ENCODE peak calls at places on chromosomes 12 and 14, in ten cellular contexts. S is AG04450, P is fibroblast of lung, V is Panc1, U is suprapubic skin, W is GM23338, B is hepatocyte, E is IMR-90, G is bronchial epithelial cell, R is tibial artery. T is an unnamed sample. For H3K27me3, the result is how much of the 10 kb centered on the place peaks cover.

GRCh38 chr12:131564843-131565242 is 146.0 kb upstream of the SFSWAP start:
- DNase-seq in S (no peak), P (no peak), V (no peak), U (no peak), W (no peak), B (peak), E (no peak), G (no peak), R (no peak), T (no peak)

GRCh38 chr12:25438638-25439037 is 114.4 kb downstream of the LMNTD1 start:
- DNase-seq in S (no peak), P (peak), V (no peak), U (no peak), W (no peak), B (no peak), E (peak), G (no peak), R (no peak), T (no peak)

GRCh38 chr12:92629349-92630065 is 73.3 kb upstream of the PLEKHG7 start:
- DNase-seq in S (no peak), P (peak), V (no peak), U (no peak), W (no peak), B (peak), E (peak), G (no peak), R (no peak), T (no peak)

GRCh38 chr14:26765768-26766550 is 168.1 kb upstream of the NOVA1 start:
- DNase-seq in S (no peak), P (peak), V (no peak), U (no peak), W (no peak), B (peak), E (peak), G (peak), R (no peak), T (no peak)

GRCh38 chr14:70086685-70087379 is 101.9 kb downstream of the SLC8A3 start:
- DNase-seq in S (no peak), P (peak), V (no peak), U (no peak), W (peak), B (peak), E (peak), G (peak), R (no peak), T (no peak)

GRCh38 chr12:89464974-89465592 is 59.5 kb downstream of the GALNT4 start:
- DNase-seq in S (no peak), P (peak), V (no peak), U (no peak), W (no peak), B (no peak), E (peak), G (peak), R (no peak), T (no peak)

GRCh38 chr14:88908216-88908615 is 83.8 kb downstream of the TTC8 start:
- DNase-seq in S (no peak), P (no peak), V (no peak), U (no peak), W (no peak), B (no peak), E (no peak), G (no peak), R (no peak), T (no peak)

GRCh38 chr14:92315050-92315785 is 7.7 kb upstream of the SLC24A4 start:
- DNase-seq in S (no peak), P (no peak), V (no peak), U (no peak), W (no peak), B (no peak), E (no peak), G (no peak), R (no peak), T (no peak)

GRCh38 chr14:73810478-73811163 is 41.0 kb upstream of the PTGR2 start:
- DNase-seq in S (no peak), P (no peak), V (no peak), U (no peak), W (no peak), B (no peak), E (no peak), G (no peak), R (no peak), T (no peak)

GRCh38 chr14:41449057-41449456 is 157.6 kb upstream of the LRFN5 start:
- DNase-seq in S (no peak), P (peak), V (no peak), U (no peak), W (no peak), B (no peak), E (no peak), G (peak), R (no peak), T (no peak)

GRCh38 chr12:57109207-57110160 is 1.7 kb downstream of the STAT6 start:
- DNase-seq in S (no peak), P (no peak), V (no peak), U (no peak), W (no peak), B (no peak), E (no peak), G (no peak), R (no peak), T (no peak)

GRCh38 chr14:54048736-54049135 is 92.1 kb upstream of the BMP4 start:
- DNase-seq in S (no peak), P (no peak), V (no peak), U (no peak), W (no peak), B (no peak), E (no peak), G (no peak), R (no peak), T (no peak)

GRCh38 chr14:77024171-77024627 is 4.3 kb downstream of the IRF2BPL start:
- DNase-seq in S (no peak), P (peak), V (no peak), U (no peak), W (peak), B (peak), E (peak), G (no peak), R (no peak), T (no peak)

GRCh38 chr12:118359541-118359915 is 13.2 kb downstream of the TAOK3 start:
- DNase-seq in S (no peak), P (no peak), V (no peak), U (no peak), W (no peak), B (no peak), E (no peak), G (no peak), R (no peak), T (no peak)

GRCh38 chr14:32224731-32225377 is 21.8 kb upstream of the RNU6-8 start:
- DNase-seq in S (no peak), P (peak), V (no peak), U (no peak), W (peak), B (peak), E (peak), G (peak), R (peak), T (no peak)

GRCh38 chr14:44941591-44941990 is 20.2 kb downstream of the KLHL28 start:
- DNase-seq in S (no peak), P (peak), V (no peak), U (no peak), W (no peak), B (no peak), E (no peak), G (no peak), R (no peak), T (no peak)

GRCh38 chr12:112430929-112431328 is 12.2 kb downstream of the PTPN11 start:
- DNase-seq in S (no peak), P (no peak), V (no peak), U (no peak), W (no peak), B (no peak), E (no peak), G (no peak), R (peak), T (no peak)

GRCh38 chr14:39781466-39781865 is 349.2 kb upstream of the FBXO33 start:
- DNase-seq in S (no peak), P (no peak), V (no peak), U (no peak), W (no peak), B (no peak), E (no peak), G (no peak), R (no peak), T (no peak)

GRCh38 chr12:12443482-12443881 is 86.6 kb downstream of the BORCS5 start:
- DNase-seq in S (no peak), P (peak), V (no peak), U (no peak), W (no peak), B (peak), E (no peak), G (no peak), R (peak), T (no peak)

GRCh38 chr12:9243999-9244649 is 35.9 kb upstream of the PZP start:
- DNase-seq in S (no peak), P (no peak), V (no peak), U (no peak), W (no peak), B (no peak), E (no peak), G (no peak), R (no peak), T (no peak)

DNA sequence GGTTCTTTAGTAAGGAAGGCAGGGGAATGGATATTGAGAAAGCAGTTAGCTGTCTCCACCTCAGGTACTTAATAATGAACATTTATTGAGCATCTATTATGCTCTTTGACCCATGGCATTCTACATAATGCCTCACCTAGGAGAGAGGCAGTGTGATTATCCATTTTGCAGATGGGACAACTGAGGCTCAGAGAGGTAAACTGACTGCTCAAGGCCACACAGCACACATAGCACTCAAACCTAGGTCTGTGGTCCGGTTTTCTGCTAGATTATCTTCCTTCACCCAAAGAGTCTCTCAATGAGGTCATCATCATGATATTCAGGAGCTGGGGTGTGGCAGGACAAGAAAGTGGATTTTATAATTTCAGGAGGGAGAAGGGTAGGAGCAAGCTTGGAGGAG is 199.1 kb upstream of the LHX5 start:
- DNase-seq in S (no peak), P (no peak), V (no peak), U (no peak), W (no peak), B (no peak), E (no peak), G (no peak), R (no peak), T (no peak)
- H3K27me3 ChIP-seq in S (under half), P (under half), V (under half), U (half or more), W (under half), B (under half), E (under half), G (under half), R (under half), T (under half)

GRCh38 chr14:36843410-36843809 is 181.8 kb downstream of the PAX9 start:
- DNase-seq in S (no peak), P (no peak), V (no peak), U (no peak), W (no peak), B (no peak), E (no peak), G (no peak), R (no peak), T (no peak)

GRCh38 chr14:36847366-36847765 is 185.7 kb downstream of the PAX9 start:
- DNase-seq in S (no peak), P (no peak), V (no peak), U (no peak), W (no peak), B (no peak), E (no peak), G (no peak), R (no peak), T (no peak)

GRCh38 chr14:36845346-36846042 is 183.8 kb downstream of the PAX9 start:
- DNase-seq in S (no peak), P (no peak), V (no peak), U (no peak), W (no peak), B (no peak), E (peak), G (no peak), R (no peak), T (no peak)

GRCh38 chr14:36848213-36848612 is 186.6 kb downstream of the PAX9 start:
- DNase-seq in S (no peak), P (no peak), V (no peak), U (no peak), W (no peak), B (no peak), E (no peak), G (no peak), R (no peak), T (no peak)

DNA sequence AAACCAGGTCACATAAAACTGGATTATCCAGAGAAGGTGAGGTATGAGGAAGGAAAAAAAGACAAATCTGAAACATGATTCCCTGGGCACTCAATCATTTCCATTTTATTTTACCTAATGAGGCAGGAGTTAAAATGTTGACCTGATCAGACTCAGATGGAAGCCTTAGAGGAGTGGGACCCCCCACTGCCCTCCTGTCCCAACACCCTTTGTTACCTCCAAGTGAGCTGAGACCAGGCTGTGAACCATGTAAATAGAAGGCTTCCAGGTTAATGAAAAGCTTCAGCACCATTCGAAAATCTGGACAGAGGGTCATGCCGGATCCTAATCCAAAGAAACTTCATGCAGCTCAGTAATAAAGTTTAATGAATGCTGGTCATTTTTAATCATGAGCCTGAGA is 182.8 kb downstream of the PAX9 start:
- DNase-seq in S (no peak), P (no peak), V (no peak), U (no peak), W (peak), B (no peak), E (no peak), G (no peak), R (no peak), T (no peak)
- H3K27me3 ChIP-seq in S (under half), P (under half), V (under half), U (under half), W (under half), B (under half), E (under half), G (under half), R (under half), T (under half)

GRCh38 chr12:124568431-124569374 is 1.3 kb upstream of the NCOR2 start:
- DNase-seq in S (peak), P (peak), V (no peak), U (no peak), W (peak), B (peak), E (peak), G (peak), R (peak), T (no peak)
- H3K27me3 ChIP-seq in S (under half), P (under half), V (under half), U (under half), W (under half), B (under half), E (under half), G (under half), R (under half), T (under half)

GRCh38 chr14:20580242-20580641 is 7.6 kb downstream of the RNASE11 start:
- DNase-seq in S (no peak), P (no peak), V (no peak), U (no peak), W (no peak), B (no peak), E (no peak), G (no peak), R (no peak), T (no peak)

GRCh38 chr14:20587489-20588154 is at the start of gene RNASE11:
- DNase-seq in S (no peak), P (no peak), V (no peak), U (no peak), W (no peak), B (no peak), E (no peak), G (no peak), R (no peak), T (no peak)

GRCh38 chr14:20583908-20584307 is 3.9 kb downstream of the RNASE11 start:
- DNase-seq in S (no peak), P (no peak), V (no peak), U (no peak), W (no peak), B (no peak), E (no peak), G (no peak), R (no peak), T (no peak)

GRCh38 chr14:20578784-20579502 is 8.9 kb downstream of the RNASE11 start:
- DNase-seq in S (no peak), P (no peak), V (no peak), U (no peak), W (no peak), B (no peak), E (no peak), G (no peak), R (no peak), T (no peak)

DNA sequence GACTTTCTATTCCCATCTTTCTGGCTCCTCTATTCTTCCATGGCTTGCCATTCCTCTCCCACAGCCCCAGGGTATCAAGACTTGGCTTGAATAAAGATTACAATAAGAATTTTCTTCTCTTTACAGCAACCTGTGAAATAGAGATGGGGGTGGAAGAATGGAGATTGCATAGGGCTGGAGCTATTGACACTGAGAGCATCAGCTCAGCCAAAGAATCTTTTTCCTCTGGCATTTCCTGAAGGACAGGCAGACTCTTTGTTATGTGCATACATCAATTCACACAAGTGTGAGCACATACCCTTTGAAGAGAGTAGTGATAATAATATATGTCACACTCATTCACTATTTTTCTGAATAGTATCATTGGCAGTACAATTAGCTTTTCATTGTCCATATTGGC is 4.7 kb downstream of the RNASE11 start:
- DNase-seq in S (no peak), P (no peak), V (no peak), U (no peak), W (no peak), B (no peak), E (no peak), G (no peak), R (no peak), T (no peak)
- H3K27me3 ChIP-seq in S (under half), P (under half), V (under half), U (under half), W (under half), B (under half), E (under half), G (under half), R (under half), T (under half)

GRCh38 chr14:104581521-104581920 is 2.0 kb downstream of the C14orf180 start:
- DNase-seq in S (no peak), P (no peak), V (no peak), U (no peak), W (no peak), B (no peak), E (no peak), G (no peak), R (no peak), T (no peak)

GRCh38 chr14:104582649-104583048 is 3.1 kb downstream of the C14orf180 start:
- DNase-seq in S (no peak), P (no peak), V (no peak), U (no peak), W (no peak), B (peak), E (no peak), G (no peak), R (peak), T (no peak)

GRCh38 chr14:104582005-104582404 is 2.4 kb downstream of the C14orf180 start:
- DNase-seq in S (no peak), P (no peak), V (no peak), U (no peak), W (no peak), B (no peak), E (no peak), G (no peak), R (peak), T (no peak)

GRCh38 chr14:104579507-104579906 is at the start of gene C14orf180:
- DNase-seq in S (no peak), P (no peak), V (no peak), U (no peak), W (no peak), B (no peak), E (no peak), G (no peak), R (peak), T (no peak)

GRCh38 chr14:104580961-104581360 is 1.4 kb downstream of the C14orf180 start:
- DNase-seq in S (no peak), P (peak), V (no peak), U (no peak), W (no peak), B (peak), E (peak), G (peak), R (peak), T (no peak)
- H3K27me3 ChIP-seq in S (under half), P (under half), V (under half), U (half or more), W (under half), B (under half), E (under half), G (under half), R (half or more), T (half or more)

DNA sequence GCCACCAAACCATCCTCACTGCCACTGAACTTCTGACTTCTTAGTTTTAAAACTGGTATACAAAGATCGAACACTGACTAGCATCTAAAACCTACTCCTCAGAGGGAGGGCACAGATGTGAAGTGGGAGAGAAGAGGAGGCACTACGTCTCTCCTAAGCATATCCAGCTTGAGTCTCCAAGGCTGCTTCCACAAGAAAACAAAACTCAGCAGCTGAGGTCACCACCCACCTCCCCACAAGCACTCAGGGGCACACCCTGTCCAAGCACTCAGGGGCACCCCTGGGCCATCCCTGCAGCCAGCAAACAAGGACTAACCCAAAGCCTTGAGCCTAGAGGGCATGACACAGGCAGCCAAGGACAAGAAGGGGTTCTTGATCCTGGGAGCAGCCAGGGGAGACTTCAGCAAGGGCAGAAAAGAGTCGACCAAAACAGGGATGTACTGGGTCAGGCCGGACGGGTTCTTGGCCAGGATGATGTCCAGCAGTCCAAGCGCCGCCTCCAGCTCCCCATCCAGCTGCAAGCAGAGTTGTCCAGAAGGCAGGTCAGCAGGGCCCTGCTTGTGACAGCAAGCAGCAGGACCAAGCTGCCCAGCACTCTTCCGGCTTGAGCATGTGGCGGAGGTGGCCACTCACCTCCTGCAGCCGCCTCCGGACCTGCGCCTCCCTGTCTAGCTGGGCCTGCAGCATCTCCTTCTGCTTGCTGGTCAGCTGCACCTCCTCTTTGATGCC is 34.8 kb downstream of the GCN1 start:
- DNase-seq in S (no peak), P (no peak), V (no peak), U (no peak), W (no peak), B (no peak), E (no peak), G (no peak), R (no peak), T (no peak)
- H3K27me3 ChIP-seq in S (under half), P (under half), V (under half), U (under half), W (under half), B (under half), E (under half), G (under half), R (under half), T (under half)

T was measured in keratinocyte.